ENCODE peak calls at places on chromosome 10, in nine cellular contexts. T is RWPE1; Y is BE2C; U is stimulated activated naive CD8-positive, alpha-beta T cell treated with anti-CD3 and anti-CD28 coated beads, Interleukin-15, Interleukin-2, amounts not matched to agents 100 U/mL and 50 U/mL, for 24 hours; X is NCI-H82; V is mucosa of descending colon; Q is spleen; Z is bronchial epithelial cell; B is pulmonary artery endothelial cell. W is an unnamed sample.
A peak's percentile ranks its signal among the peaks of the same experiment; 100 is the strongest.

GRCh38 chr10:28215930-28216329 is 86.9 kb downstream of the MPP7 start:
- DNase-seq in T (no peak), Y (no peak), U (peak; percentile 11), X (no peak), V (no peak), Q (no peak), Z (no peak), B (no peak), W (no peak)

GRCh38 chr10:57696641-57697040 is 571.1 kb downstream of the IPMK start:
- DNase-seq in T (peak; percentile 24), Y (no peak), U (no peak), X (no peak), V (no peak), Q (no peak), Z (peak; percentile 84), B (no peak), W (peak; percentile 45)

GRCh38 chr10:72729528-72729927 is 37.6 kb downstream of the MCU start:
- DNase-seq in T (no peak), Y (no peak), U (no peak), X (no peak), V (no peak), Q (no peak), Z (no peak), B (no peak), W (no peak)

GRCh38 chr10:53765311-53765710 is 992.7 kb upstream of the MBL2 start:
- DNase-seq in T (no peak), Y (no peak), U (no peak), X (no peak), V (no peak), Q (no peak), Z (peak; percentile 20), B (no peak), W (no peak)

GRCh38 chr10:119031496-119032059 is 2.1 kb downstream of the NANOS1 start:
- DNase-seq in T (no peak), Y (no peak), U (no peak), X (peak; percentile 36), V (no peak), Q (no peak), Z (peak; percentile 20), B (no peak), W (no peak)

GRCh38 chr10:73837072-73837471 is 25.7 kb upstream of the NDST2 start:
- DNase-seq in T (no peak), Y (no peak), U (no peak), X (no peak), V (no peak), Q (no peak), Z (no peak), B (peak; percentile 51), W (peak; percentile 79)

GRCh38 chr10:51999089-51999488 is 299.7 kb upstream of the CSTF2T start:
- DNase-seq in T (no peak), Y (peak; percentile 8), U (no peak), X (no peak), V (no peak), Q (no peak), Z (no peak), B (no peak), W (no peak)

GRCh38 chr10:102678842-102679289 is 34.6 kb downstream of the TRIM8 start:
- DNase-seq in T (no peak), Y (peak; percentile 86), U (peak; percentile 62), X (peak; percentile 82), V (peak; percentile 73), Q (peak; percentile 90), Z (peak; percentile 65), B (no peak), W (peak; percentile 75)

GRCh38 chr10:1130995-1131790 is 75.0 kb downstream of the WDR37 start:
- DNase-seq in T (no peak), Y (no peak), U (no peak), X (no peak), V (no peak), Q (no peak), Z (no peak), B (no peak), W (no peak)

GRCh38 chr10:84539244-84539643 is 210.9 kb downstream of the CCSER2 start:
- DNase-seq in T (no peak), Y (no peak), U (no peak), X (no peak), V (no peak), Q (no peak), Z (no peak), B (no peak), W (peak; percentile 40)

GRCh38 chr10:28533571-28534304 is 820 bp downstream of the WAC start:
- DNase-seq in T (peak; percentile 49), Y (peak; percentile 72), U (peak; percentile 77), X (peak; percentile 58), V (peak; percentile 82), Q (peak; percentile 95), Z (peak; percentile 15), B (no peak), W (peak; percentile 69)

GRCh38 chr10:107978455-107978854 is 813.9 kb upstream of the SORCS1 start:
- DNase-seq in T (no peak), Y (no peak), U (no peak), X (no peak), V (no peak), Q (no peak), Z (no peak), B (no peak), W (no peak)

GRCh38 chr10:3960496-3960895 is 175.5 kb upstream of the KLF6 start:
- DNase-seq in T (no peak), Y (no peak), U (no peak), X (no peak), V (no peak), Q (no peak), Z (no peak), B (no peak), W (no peak)

GRCh38 chr10:103470755-103471653 is 8.0 kb downstream of the CALHM3 start:
- DNase-seq in T (no peak), Y (no peak), U (peak; percentile 75), X (no peak), V (peak; percentile 87), Q (peak; percentile 90), Z (no peak), B (no peak), W (no peak)

W was measured in AG20443.